ENCODE peak calls at places on chromosomes 2 and 18, in four cellular contexts. F, P, I and M are unnamed samples.

GRCh38 chr2:237337586-237337985 is 76.4 kb downstream of the COL6A3 start:
- DNase-seq in F (no peak), P (no peak), I (no peak), M (no peak)

GRCh38 chr2:160752475-160753330 is 259.1 kb upstream of the RBMS1 start:
- DNase-seq in F (no peak), P (no peak), I (no peak), M (no peak)

GRCh38 chr2:8644605-8645175 is 37.2 kb upstream of the ID2 start:
- DNase-seq in F (no peak), P (peak; percentile 44), I (no peak), M (no peak)

GRCh38 chr18:4017479-4017878 is 437.6 kb downstream of the DLGAP1 start:
- DNase-seq in F (no peak), P (no peak), I (no peak), M (no peak)

GRCh38 chr2:65300134-65300771 is 72.6 kb downstream of the ACTR2 start:
- DNase-seq in F (peak; percentile 90), P (peak; percentile 68), I (no peak), M (peak; percentile 89)

GRCh38 chr18:80022613-80023012 is 11.6 kb upstream of the RBFA start:
- DNase-seq in F (no peak), P (no peak), I (no peak), M (no peak)

GRCh38 chr2:178344121-178344520 is 106.9 kb downstream of the PRKRA start:
- DNase-seq in F (no peak), P (no peak), I (no peak), M (no peak)

GRCh38 chr2:62343636-62344349 is 147.9 kb downstream of the B3GNT2 start:
- DNase-seq in F (no peak), P (no peak), I (no peak), M (no peak)

GRCh38 chr2:62822549-62822948 is 117.0 kb downstream of the EHBP1 start:
- DNase-seq in F (no peak), P (no peak), I (no peak), M (no peak)

GRCh38 chr2:176038694-176039093 is 36.6 kb upstream of the LNPK start:
- DNase-seq in F (no peak), P (no peak), I (no peak), M (no peak)

GRCh38 chr2:20630967-20631366 is 19.9 kb downstream of the HS1BP3 start:
- DNase-seq in F (no peak), P (no peak), I (no peak), M (no peak)

GRCh38 chr2:156687715-156688114 is 251.5 kb downstream of the GPD2 start:
- DNase-seq in F (no peak), P (no peak), I (no peak), M (no peak)

GRCh38 chr2:72573232-72573631 is 252.6 kb downstream of the EXOC6B start:
- DNase-seq in F (no peak), P (no peak), I (no peak), M (no peak)

GRCh38 chr2:191677091-191677645 is 768 bp upstream of the NABP1 start:
- DNase-seq in F (peak; percentile 56), P (peak; percentile 89), I (peak; percentile 30), M (peak; percentile 75)

GRCh38 chr2:192604295-192604694 is 409.6 kb upstream of the TMEFF2 start:
- DNase-seq in F (no peak), P (no peak), I (no peak), M (no peak)

GRCh38 chr2:229176136-229176535 is 95.0 kb downstream of the PID1 start:
- DNase-seq in F (no peak), P (no peak), I (no peak), M (no peak)

GRCh38 chr18:37783771-37784170 is 218.2 kb upstream of the CELF4 start:
- DNase-seq in F (no peak), P (no peak), I (no peak), M (no peak)

GRCh38 chr2:55887906-55888625 is 35.5 kb downstream of the EFEMP1 start:
- DNase-seq in F (no peak), P (no peak), I (no peak), M (no peak)

GRCh38 chr2:71157124-71157802 is 26.8 kb downstream of the MPHOSPH10 start:
- DNase-seq in F (peak; percentile 25), P (peak; percentile 50), I (peak; percentile 24), M (no peak)

GRCh38 chr2:172564376-172564775 is 8.5 kb downstream of the PDK1 start:
- DNase-seq in F (no peak), P (no peak), I (no peak), M (no peak)

GRCh38 chr18:10453261-10453884 is 1.1 kb upstream of the APCDD1 start:
- DNase-seq in F (peak; percentile 61), P (no peak), I (no peak), M (peak; percentile 63)

GRCh38 chr18:79199691-79200374 is 130.6 kb downstream of the ATP9B start:
- DNase-seq in F (no peak), P (no peak), I (no peak), M (no peak)

GRCh38 chr2:169715379-169716228 is 18.0 kb upstream of the KLHL23 start:
- DNase-seq in F (no peak), P (peak; percentile 72), I (no peak), M (no peak)

GRCh38 chr2:3282056-3282998 is 95.3 kb downstream of the EIPR1 start:
- DNase-seq in F (no peak), P (peak; percentile 37), I (no peak), M (no peak)

GRCh38 chr2:203998195-203998804 is 61.7 kb downstream of the ICOS start:
- DNase-seq in F (no peak), P (no peak), I (no peak), M (no peak)

GRCh38 chr2:128282246-128282975 is 36.3 kb downstream of the HS6ST1 start:
- DNase-seq in F (no peak), P (no peak), I (no peak), M (no peak)

GRCh38 chr2:128284841-128285240 is 33.8 kb downstream of the HS6ST1 start:
- DNase-seq in F (no peak), P (no peak), I (no peak), M (no peak)

GRCh38 chr2:128281852-128282245 is 36.8 kb downstream of the HS6ST1 start:
- DNase-seq in F (peak; percentile 14), P (no peak), I (no peak), M (no peak)

GRCh38 chr2:128284037-128284441 is 34.6 kb downstream of the HS6ST1 start:
- DNase-seq in F (no peak), P (no peak), I (no peak), M (no peak)

GRCh38 chr2:128282976-128283810 is 35.5 kb downstream of the HS6ST1 start:
- DNase-seq in F (no peak), P (no peak), I (no peak), M (no peak)
- H3K36me3 ChIP-seq in F (no peaks in the 10 kb centered on the region), P (no peaks in the 10 kb centered on the region), I (no peaks in the 10 kb centered on the region), M (no peaks in the 10 kb centered on the region)

DNA sequence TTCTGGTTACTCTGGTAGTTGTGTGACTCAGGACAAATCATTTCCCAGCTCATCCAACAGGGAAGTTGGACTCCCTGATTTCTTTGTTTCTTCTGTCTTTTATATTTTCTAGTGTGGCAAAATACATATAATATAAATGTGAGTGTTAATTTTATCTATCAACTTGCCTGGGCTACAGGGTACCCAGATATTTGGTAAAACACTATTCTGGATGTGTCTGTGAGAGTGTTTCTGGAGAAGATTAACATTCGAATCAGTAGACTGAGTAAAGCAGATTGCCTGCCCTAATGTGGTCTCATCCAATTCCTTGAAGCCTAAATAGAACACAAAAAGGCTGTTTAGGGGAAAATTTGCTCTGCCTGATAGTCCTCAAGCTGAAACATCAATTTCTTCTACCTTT is 122.9 kb upstream of the STPG4 start:
- DNase-seq in F (no peak), P (no peak), I (no peak), M (no peak)
- H3K4me1 ChIP-seq in F (no peaks in the 10 kb centered on the region), P (peaks cover 8% of the 10 kb centered on the region), I (no peaks in the 10 kb centered on the region), M (no peaks in the 10 kb centered on the region)

GRCh38 chr2:182918961-182919360 is 52.5 kb upstream of the FRZB start:
- DNase-seq in F (no peak), P (no peak), I (no peak), M (no peak)
- H3K36me3 ChIP-seq in F (no peaks in the 10 kb centered on the region), P (peaks cover 5% of the 10 kb centered on the region), I (no peaks in the 10 kb centered on the region), M (peaks cover 24% of the 10 kb centered on the region)

GRCh38 chr2:220628252-220628651 is 943.9 kb downstream of the EPHA4 start:
- DNase-seq in F (no peak), P (no peak), I (no peak), M (no peak)
- H3K4me1 ChIP-seq in F (no peaks in the 10 kb centered on the region), P (no peaks in the 10 kb centered on the region), I (no peaks in the 10 kb centered on the region), M (no peaks in the 10 kb centered on the region)

GRCh38 chr2:28776471-28776870 is 24.8 kb downstream of the PPP1CB start:
- DNase-seq in F (no peak), P (no peak), I (no peak), M (no peak)

GRCh38 chr2:28782423-28782822 is 28.2 kb upstream of the SPDYA start:
- DNase-seq in F (no peak), P (no peak), I (no peak), M (no peak)

GRCh38 chr2:28779020-28779419 is 27.4 kb downstream of the PPP1CB start:
- DNase-seq in F (no peak), P (no peak), I (no peak), M (no peak)

GRCh38 chr2:28778392-28778791 is 26.8 kb downstream of the PPP1CB start:
- DNase-seq in F (no peak), P (no peak), I (no peak), M (no peak)

DNA sequence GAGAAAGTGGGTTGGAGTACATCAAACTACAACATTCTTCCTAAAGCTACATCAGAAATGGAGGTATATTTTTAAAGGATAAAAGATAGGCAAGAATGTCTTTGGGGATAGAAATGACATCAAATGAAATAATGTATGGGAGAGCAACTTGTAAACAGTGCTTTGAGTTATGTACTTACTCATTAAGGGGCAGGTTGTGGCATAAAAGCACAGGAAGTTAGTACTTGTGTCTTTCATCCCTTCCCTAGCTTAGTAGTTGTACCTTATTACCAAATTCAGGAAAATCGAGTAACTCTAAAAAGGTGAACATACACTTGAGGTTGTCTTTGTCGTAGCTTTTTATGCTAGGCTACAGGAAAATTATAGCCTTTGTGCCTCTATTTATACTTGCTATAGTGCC is 28.9 kb downstream of the PPP1CB start:
- DNase-seq in F (no peak), P (no peak), I (no peak), M (no peak)
- H3K36me3 ChIP-seq in F (no peaks in the 10 kb centered on the region), P (peaks cover 33% of the 10 kb centered on the region), I (peaks cover 40% of the 10 kb centered on the region), M (peaks cover 86% of the 10 kb centered on the region)

DNA sequence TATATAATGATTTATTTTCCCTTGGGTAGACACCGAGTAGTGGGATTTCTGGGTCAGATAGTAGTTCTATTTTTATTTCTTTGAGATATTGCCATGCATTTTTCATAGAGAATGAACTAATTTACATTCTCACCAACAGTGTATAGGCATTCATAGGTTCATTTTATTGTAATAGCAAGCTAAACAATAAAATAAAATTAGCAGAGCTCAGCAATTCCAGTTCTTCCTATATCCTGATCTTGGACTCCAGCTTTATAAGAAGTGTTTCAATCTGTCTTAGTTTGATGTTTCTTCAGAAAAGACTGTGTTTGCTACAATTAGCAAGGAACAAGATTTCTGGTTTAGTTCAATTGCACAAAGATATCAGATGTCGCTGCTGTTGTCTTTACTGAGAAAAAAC is 1024.4 kb upstream of the LRRTM1 start:
- DNase-seq in F (no peak), P (no peak), I (no peak), M (no peak)
- H3K4me1 ChIP-seq in F (no peaks in the 10 kb centered on the region), P (no peaks in the 10 kb centered on the region), I (no peaks in the 10 kb centered on the region), M (no peaks in the 10 kb centered on the region)

GRCh38 chr2:86052265-86052664 is 53.4 kb downstream of the POLR1A start:
- DNase-seq in F (no peak), P (no peak), I (no peak), M (no peak)
- H3K36me3 ChIP-seq in F (no peaks in the 10 kb centered on the region), P (peaks cover 2% of the 10 kb centered on the region), I (peaks cover 38% of the 10 kb centered on the region), M (peaks cover 58% of the 10 kb centered on the region)